ENCODE peak calls at places on chromosome 7, in nine cellular contexts. T is stomach, H is kidney tubule cell, D is transverse colon, X is RCC 7860, W is sciatic nerve, L is NCI-H2107, K is C1 segment of cervical spinal cord, B is T-cell. Q is an unnamed sample.

GRCh38 chr7:121562274-121562673 is 166.2 kb upstream of the FAM3C start:
- DNase-seq in T (no peak), H (peak), D (no peak), X (peak), W (no peak), L (no peak), K (no peak), B (no peak), Q (no peak)

GRCh38 chr7:17390392-17390791 is 91.9 kb downstream of the AHR start:
- DNase-seq in T (no peak), H (no peak), D (no peak), X (no peak), W (no peak), L (no peak), K (no peak), B (no peak), Q (no peak)

GRCh38 chr7:116142850-116143249 is 67.5 kb upstream of the TES start:
- DNase-seq in T (no peak), H (no peak), D (no peak), X (no peak), W (no peak), L (no peak), K (no peak), B (peak), Q (peak)

GRCh38 chr7:22153427-22154106 is 203.4 kb downstream of the RAPGEF5 start:
- DNase-seq in T (no peak), H (no peak), D (no peak), X (no peak), W (no peak), L (no peak), K (no peak), B (no peak), Q (no peak)

GRCh38 chr7:126723966-126724544 is 528.7 kb downstream of the GRM8 start:
- DNase-seq in T (no peak), H (peak), D (no peak), X (no peak), W (no peak), L (no peak), K (no peak), B (no peak), Q (peak)

GRCh38 chr7:150994141-150994837 is 3.5 kb downstream of the NOS3 start:
- DNase-seq in T (no peak), H (no peak), D (no peak), X (no peak), W (no peak), L (no peak), K (no peak), B (no peak), Q (no peak)

GRCh38 chr7:149716932-149717307 is 56.5 kb downstream of the ZNF467 start:
- DNase-seq in T (no peak), H (no peak), D (no peak), X (no peak), W (no peak), L (no peak), K (no peak), B (no peak), Q (no peak)

GRCh38 chr7:29231671-29232267 is 37.2 kb downstream of the CHN2 start:
- DNase-seq in T (no peak), H (no peak), D (no peak), X (no peak), W (no peak), L (no peak), K (no peak), B (no peak), Q (peak)

GRCh38 chr7:33821970-33822369 is 83.4 kb upstream of the BMPER start:
- DNase-seq in T (no peak), H (no peak), D (no peak), X (no peak), W (no peak), L (no peak), K (no peak), B (no peak), Q (no peak)

GRCh38 chr7:51366930-51367613 is 50.5 kb upstream of the COBL start:
- DNase-seq in T (peak), H (peak), D (peak), X (peak), W (no peak), L (peak), K (peak), B (no peak), Q (peak)

GRCh38 chr7:95527033-95527775 is 41.5 kb downstream of the ASB4 start:
- DNase-seq in T (no peak), H (peak), D (peak), X (peak), W (peak), L (peak), K (peak), B (no peak), Q (peak)

GRCh38 chr7:133023370-133024075 is 58.4 kb downstream of the CHCHD3 start:
- DNase-seq in T (no peak), H (no peak), D (no peak), X (no peak), W (no peak), L (no peak), K (no peak), B (no peak), Q (peak)

GRCh38 chr7:106464169-106464568 is 179.4 kb upstream of the NAMPT start:
- DNase-seq in T (no peak), H (no peak), D (no peak), X (no peak), W (no peak), L (no peak), K (no peak), B (no peak), Q (peak)

GRCh38 chr7:150937848-150938561 is 40.1 kb downstream of the KCNH2 start:
- DNase-seq in T (no peak), H (peak), D (no peak), X (no peak), W (peak), L (peak), K (no peak), B (peak), Q (peak)

GRCh38 chr7:94700926-94701554 is 45.1 kb upstream of the SGCE start:
- DNase-seq in T (no peak), H (no peak), D (no peak), X (no peak), W (no peak), L (no peak), K (no peak), B (no peak), Q (peak)

GRCh38 chr7:43761919-43762318 is 3.4 kb downstream of the BLVRA start:
- DNase-seq in T (no peak), H (peak), D (no peak), X (no peak), W (no peak), L (no peak), K (no peak), B (no peak), Q (no peak)

GRCh38 chr7:73329861-73330581 is 2.1 kb downstream of the FKBP6 start:
- DNase-seq in T (no peak), H (peak), D (no peak), X (peak), W (no peak), L (no peak), K (no peak), B (no peak), Q (peak)

GRCh38 chr7:12067156-12067831 is 143.8 kb upstream of the TMEM106B start:
- DNase-seq in T (peak), H (peak), D (peak), X (peak), W (no peak), L (peak), K (peak), B (peak), Q (peak)